ENCODE peak calls at places on chromosomes 12 and 14, in five cellular contexts. One of them, this sample, is unnamed.

GRCh38 chr12:56271031-56271430 is 4.3 kb downstream of the COQ10A start:
- DNase-seq in CD8-positive, alpha-beta memory T cell: no peak
- DNase-seq in ascending aorta: no peak
- DNase-seq in NCI-H345: no peak
- DNase-seq in EL: peak
- DNase-seq in this sample: no peak

GRCh38 chr14:21521526-21521925 is 4.6 kb downstream of the SALL2 start:
- DNase-seq in NCI-H345: no peak
- DNase-seq in EL: peak
- DNase-seq in ascending aorta: no peak
- DNase-seq in CD8-positive, alpha-beta memory T cell: no peak
- DNase-seq in this sample: no peak

GRCh38 chr12:96241484-96242256 is 47.5 kb downstream of the ELK3 start:
- DNase-seq in NCI-H345: no peak
- DNase-seq in EL: no peak
- DNase-seq in CD8-positive, alpha-beta memory T cell: peak
- DNase-seq in ascending aorta: peak
- DNase-seq in this sample: peak

GRCh38 chr12:125340791-125341190 is 275.6 kb downstream of the AACS start:
- DNase-seq in EL: peak
- DNase-seq in CD8-positive, alpha-beta memory T cell: no peak
- DNase-seq in NCI-H345: no peak
- DNase-seq in ascending aorta: peak
- DNase-seq in this sample: no peak

GRCh38 chr14:77882098-77882497 is 82.2 kb downstream of the ADCK1 start:
- DNase-seq in ascending aorta: no peak
- DNase-seq in CD8-positive, alpha-beta memory T cell: no peak
- DNase-seq in EL: no peak
- DNase-seq in NCI-H345: peak
- DNase-seq in this sample: no peak

GRCh38 chr12:124833693-124834122 is 30.0 kb downstream of the SCARB1 start:
- DNase-seq in EL: no peak
- DNase-seq in ascending aorta: no peak
- DNase-seq in CD8-positive, alpha-beta memory T cell: no peak
- DNase-seq in NCI-H345: peak
- DNase-seq in this sample: no peak

GRCh38 chr14:51473808-51474207 is 177.9 kb upstream of the FRMD6 start:
- DNase-seq in NCI-H345: no peak
- DNase-seq in EL: peak
- DNase-seq in CD8-positive, alpha-beta memory T cell: no peak
- DNase-seq in ascending aorta: no peak
- DNase-seq in this sample: no peak

GRCh38 chr12:65170245-65170881 is 980 bp downstream of the LEMD3 start:
- DNase-seq in CD8-positive, alpha-beta memory T cell: peak
- DNase-seq in EL: peak
- DNase-seq in ascending aorta: peak
- DNase-seq in NCI-H345: peak
- DNase-seq in this sample: peak

GRCh38 chr14:61712137-61712536 is 16.8 kb downstream of the HIF1A start:
- DNase-seq in NCI-H345: no peak
- DNase-seq in ascending aorta: no peak
- DNase-seq in CD8-positive, alpha-beta memory T cell: no peak
- DNase-seq in EL: no peak
- DNase-seq in this sample: no peak

GRCh38 chr12:26281320-26281719 is 85.9 kb downstream of the SSPN start:
- DNase-seq in EL: no peak
- DNase-seq in CD8-positive, alpha-beta memory T cell: no peak
- DNase-seq in ascending aorta: no peak
- DNase-seq in NCI-H345: no peak
- DNase-seq in this sample: no peak